ENCODE peak calls at places on chromosomes 6 and 20, in seven cellular contexts. One of them, this sample, is unnamed.
A peak's percentile ranks its signal among the peaks of the same experiment; 100 is the strongest.

GRCh38 chr20:44720994-44721784 is 6.0 kb downstream of the CCN5 start:
- DNase-seq in HCT116: peak; percentile 37
- DNase-seq in uterus: peak; percentile 64
- DNase-seq in heart right ventricle: no peak
- DNase-seq in HAP-1: no peak
- DNase-seq in CD4-positive, alpha-beta memory T cell: no peak
- DNase-seq in fibroblast of lung: peak; percentile 91
- DNase-seq in this sample: no peak

GRCh38 chr20:3857405-3857804 is 10.8 kb downstream of the MAVS start:
- DNase-seq in HCT116: no peak
- DNase-seq in uterus: no peak
- DNase-seq in heart right ventricle: no peak
- DNase-seq in HAP-1: no peak
- DNase-seq in CD4-positive, alpha-beta memory T cell: no peak
- DNase-seq in fibroblast of lung: no peak
- DNase-seq in this sample: no peak

GRCh38 chr6:1614767-1615650 is 5.3 kb downstream of the FOXC1 start:
- DNase-seq in HCT116: no peak
- DNase-seq in uterus: no peak
- DNase-seq in heart right ventricle: no peak
- DNase-seq in HAP-1: no peak
- DNase-seq in CD4-positive, alpha-beta memory T cell: peak; percentile 10
- DNase-seq in fibroblast of lung: no peak
- DNase-seq in this sample: peak; percentile 44

GRCh38 chr6:170073846-170074245 is 217.0 kb downstream of the DLL1 start:
- DNase-seq in HCT116: no peak
- DNase-seq in uterus: no peak
- DNase-seq in heart right ventricle: no peak
- DNase-seq in HAP-1: no peak
- DNase-seq in CD4-positive, alpha-beta memory T cell: no peak
- DNase-seq in fibroblast of lung: no peak
- DNase-seq in this sample: no peak

GRCh38 chr20:62587757-62588402 is 54.4 kb upstream of the SLCO4A1 start:
- DNase-seq in HCT116: no peak
- DNase-seq in uterus: no peak
- DNase-seq in heart right ventricle: no peak
- DNase-seq in HAP-1: no peak
- DNase-seq in CD4-positive, alpha-beta memory T cell: no peak
- DNase-seq in fibroblast of lung: peak; percentile 40
- DNase-seq in this sample: peak; percentile 50

GRCh38 chr6:107987805-107988204 is 29.8 kb upstream of the SEC63 start:
- DNase-seq in HCT116: no peak
- DNase-seq in uterus: no peak
- DNase-seq in heart right ventricle: no peak
- DNase-seq in HAP-1: no peak
- DNase-seq in CD4-positive, alpha-beta memory T cell: no peak
- DNase-seq in fibroblast of lung: no peak
- DNase-seq in this sample: no peak

GRCh38 chr6:108039681-108040080 is 34.9 kb downstream of the OSTM1 start:
- DNase-seq in HCT116: no peak
- DNase-seq in uterus: no peak
- DNase-seq in heart right ventricle: no peak
- DNase-seq in HAP-1: no peak
- DNase-seq in CD4-positive, alpha-beta memory T cell: no peak
- DNase-seq in fibroblast of lung: no peak
- DNase-seq in this sample: no peak

GRCh38 chr6:126064257-126064993 is 78.1 kb downstream of the TRMT11 start:
- DNase-seq in HCT116: no peak
- DNase-seq in uterus: no peak
- DNase-seq in heart right ventricle: no peak
- DNase-seq in HAP-1: no peak
- DNase-seq in CD4-positive, alpha-beta memory T cell: no peak
- DNase-seq in fibroblast of lung: peak; percentile 35
- DNase-seq in this sample: no peak

GRCh38 chr6:143766185-143766553 is 77.0 kb upstream of the LTV1 start:
- DNase-seq in HCT116: no peak
- DNase-seq in uterus: no peak
- DNase-seq in heart right ventricle: no peak
- DNase-seq in HAP-1: no peak
- DNase-seq in CD4-positive, alpha-beta memory T cell: no peak
- DNase-seq in fibroblast of lung: no peak
- DNase-seq in this sample: no peak

GRCh38 chr20:34768105-34768504 is 57.3 kb downstream of the NCOA6 start:
- DNase-seq in HCT116: no peak
- DNase-seq in uterus: no peak
- DNase-seq in heart right ventricle: no peak
- DNase-seq in HAP-1: no peak
- DNase-seq in CD4-positive, alpha-beta memory T cell: no peak
- DNase-seq in fibroblast of lung: peak; percentile 58
- DNase-seq in this sample: no peak

GRCh38 chr6:169931223-169931760 is 179.9 kb downstream of the ERMARD start:
- DNase-seq in HCT116: no peak
- DNase-seq in uterus: no peak
- DNase-seq in heart right ventricle: no peak
- DNase-seq in HAP-1: no peak
- DNase-seq in CD4-positive, alpha-beta memory T cell: no peak
- DNase-seq in fibroblast of lung: no peak
- DNase-seq in this sample: no peak

GRCh38 chr6:157814883-157815282 is 8.2 kb upstream of the SNX9 start:
- DNase-seq in HCT116: no peak
- DNase-seq in uterus: no peak
- DNase-seq in heart right ventricle: no peak
- DNase-seq in HAP-1: no peak
- DNase-seq in CD4-positive, alpha-beta memory T cell: peak; percentile 12
- DNase-seq in fibroblast of lung: no peak
- DNase-seq in this sample: no peak

GRCh38 chr6:8177721-8178120 is 75.4 kb upstream of the EEF1E1 start:
- DNase-seq in HCT116: no peak
- DNase-seq in uterus: no peak
- DNase-seq in heart right ventricle: no peak
- DNase-seq in HAP-1: no peak
- DNase-seq in CD4-positive, alpha-beta memory T cell: no peak
- DNase-seq in fibroblast of lung: peak; percentile 56
- DNase-seq in this sample: no peak

GRCh38 chr6:113317870-113318269 is 539.3 kb upstream of the MARCKS start:
- DNase-seq in HCT116: no peak
- DNase-seq in uterus: no peak
- DNase-seq in heart right ventricle: no peak
- DNase-seq in HAP-1: no peak
- DNase-seq in CD4-positive, alpha-beta memory T cell: no peak
- DNase-seq in fibroblast of lung: peak; percentile 6
- DNase-seq in this sample: no peak

GRCh38 chr20:33578510-33578909 is 83.6 kb upstream of the C20orf144 start:
- DNase-seq in HCT116: no peak
- DNase-seq in uterus: peak; percentile 29
- DNase-seq in heart right ventricle: peak; percentile 21
- DNase-seq in HAP-1: no peak
- DNase-seq in CD4-positive, alpha-beta memory T cell: no peak
- DNase-seq in fibroblast of lung: peak; percentile 39
- DNase-seq in this sample: peak; percentile 23

GRCh38 chr6:135423649-135424128 is 73.9 kb downstream of the AHI1 start:
- DNase-seq in HCT116: peak; percentile 22
- DNase-seq in uterus: no peak
- DNase-seq in heart right ventricle: peak; percentile 4
- DNase-seq in HAP-1: peak; percentile 50
- DNase-seq in CD4-positive, alpha-beta memory T cell: peak; percentile 24
- DNase-seq in fibroblast of lung: peak; percentile 36
- DNase-seq in this sample: peak; percentile 53

DNA sequence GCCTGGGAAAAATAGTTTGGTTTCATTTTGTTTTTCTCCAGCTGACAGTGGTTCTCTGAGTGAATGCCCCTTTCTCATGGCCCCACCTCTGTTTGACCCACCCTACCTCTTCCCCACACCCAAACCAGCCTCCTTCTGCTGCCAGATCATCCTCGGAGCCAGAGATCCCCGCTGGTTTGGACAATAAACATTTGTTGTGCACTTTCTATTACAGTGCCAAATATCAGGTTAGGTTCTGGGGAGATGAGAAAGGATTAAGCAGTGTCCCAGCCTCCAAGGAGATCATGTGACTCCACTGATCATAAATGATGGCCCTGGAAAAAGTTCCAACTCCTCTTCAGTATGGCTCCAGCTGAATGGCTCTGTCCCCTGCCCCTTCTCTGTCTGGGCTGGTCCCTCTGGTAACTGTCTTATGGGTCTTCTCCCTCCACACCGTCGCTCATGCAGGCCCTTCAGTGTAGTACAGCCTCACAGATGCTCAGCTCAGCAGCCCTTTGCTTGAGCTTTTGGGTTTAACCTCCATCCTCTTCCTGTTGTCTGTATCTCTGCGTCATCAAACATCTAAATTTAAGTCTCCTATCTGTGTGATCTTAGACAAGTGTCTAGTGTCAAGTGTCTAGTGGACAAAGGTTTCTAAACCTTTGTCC is 17.1 kb upstream of the SERPINB1 start:
- DNase-seq in HCT116: no peak
- DNase-seq in uterus: no peak
- DNase-seq in heart right ventricle: no peak
- DNase-seq in HAP-1: no peak
- DNase-seq in CD4-positive, alpha-beta memory T cell: peak; percentile 79
- DNase-seq in fibroblast of lung: no peak
- DNase-seq in this sample: no peak
- H3K4me1 ChIP-seq in HCT116: peaks cover 42% of the 10 kb centered on the region
- H3K4me1 ChIP-seq in uterus: no peaks in the 10 kb centered on the region
- H3K4me1 ChIP-seq in heart right ventricle: peaks cover 37% of the 10 kb centered on the region
- H3K4me1 ChIP-seq in HAP-1: peaks cover 24% of the 10 kb centered on the region
- H3K4me1 ChIP-seq in CD4-positive, alpha-beta memory T cell: peaks cover 89% of the 10 kb centered on the region
- H3K4me1 ChIP-seq in fibroblast of lung: peaks cover 12% of the 10 kb centered on the region
- H3K4me1 ChIP-seq in this sample: peaks cover 19% of the 10 kb centered on the region

DNA sequence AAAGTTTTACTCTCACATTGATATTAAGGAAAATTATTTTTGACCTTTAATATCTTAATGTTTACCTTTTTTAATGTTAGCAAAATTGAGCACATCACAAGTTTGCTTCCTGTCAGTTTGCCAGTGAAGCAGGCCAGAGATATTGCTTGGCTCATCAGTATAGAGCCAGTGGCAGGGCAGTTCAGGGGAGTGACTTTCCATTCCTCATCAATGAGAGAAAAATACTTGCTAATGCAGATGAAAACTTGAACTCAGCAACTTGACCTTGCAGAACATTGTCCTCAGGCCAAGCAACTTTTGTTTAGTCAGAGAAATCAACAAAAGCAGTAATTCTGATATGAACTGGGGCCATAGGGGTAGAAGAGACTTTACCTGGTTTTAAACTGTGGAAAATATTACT is 6.9 kb downstream of the TAB2 start:
- DNase-seq in HCT116: no peak
- DNase-seq in uterus: no peak
- DNase-seq in heart right ventricle: no peak
- DNase-seq in HAP-1: no peak
- DNase-seq in CD4-positive, alpha-beta memory T cell: no peak
- DNase-seq in fibroblast of lung: no peak
- DNase-seq in this sample: no peak
- H3K4me1 ChIP-seq in HCT116: peaks cover 9% of the 10 kb centered on the region
- H3K4me1 ChIP-seq in uterus: peaks cover 7% of the 10 kb centered on the region
- H3K4me1 ChIP-seq in heart right ventricle: peaks cover 63% of the 10 kb centered on the region
- H3K4me1 ChIP-seq in HAP-1: peaks cover 47% of the 10 kb centered on the region
- H3K4me1 ChIP-seq in CD4-positive, alpha-beta memory T cell: peaks cover 98% of the 10 kb centered on the region
- H3K4me1 ChIP-seq in fibroblast of lung: peaks cover 3% of the 10 kb centered on the region
- H3K4me1 ChIP-seq in this sample: peaks cover 39% of the 10 kb centered on the region

GRCh38 chr20:4893709-4894108 is 107.6 kb downstream of the SLC23A2 start:
- DNase-seq in HCT116: no peak
- DNase-seq in uterus: no peak
- DNase-seq in heart right ventricle: no peak
- DNase-seq in HAP-1: no peak
- DNase-seq in CD4-positive, alpha-beta memory T cell: no peak
- DNase-seq in fibroblast of lung: no peak
- DNase-seq in this sample: no peak
- H3K4me1 ChIP-seq in HCT116: peaks cover 8% of the 10 kb centered on the region
- H3K4me1 ChIP-seq in uterus: no peaks in the 10 kb centered on the region
- H3K4me1 ChIP-seq in heart right ventricle: no peaks in the 10 kb centered on the region
- H3K4me1 ChIP-seq in HAP-1: no peaks in the 10 kb centered on the region
- H3K4me1 ChIP-seq in CD4-positive, alpha-beta memory T cell: no peaks in the 10 kb centered on the region
- H3K4me1 ChIP-seq in fibroblast of lung: peaks cover 9% of the 10 kb centered on the region
- H3K4me1 ChIP-seq in this sample: peaks cover 10% of the 10 kb centered on the region

GRCh38 chr6:90194371-90194841 is 102.2 kb downstream of the BACH2 start:
- DNase-seq in HCT116: no peak
- DNase-seq in uterus: no peak
- DNase-seq in heart right ventricle: no peak
- DNase-seq in HAP-1: no peak
- DNase-seq in CD4-positive, alpha-beta memory T cell: no peak
- DNase-seq in fibroblast of lung: peak; percentile 95
- DNase-seq in this sample: no peak

GRCh38 chr6:90195094-90195793 is 101.4 kb downstream of the BACH2 start:
- DNase-seq in HCT116: no peak
- DNase-seq in uterus: no peak
- DNase-seq in heart right ventricle: no peak
- DNase-seq in HAP-1: no peak
- DNase-seq in CD4-positive, alpha-beta memory T cell: no peak
- DNase-seq in fibroblast of lung: no peak
- DNase-seq in this sample: no peak

GRCh38 chr6:90193359-90193758 is 103.3 kb downstream of the BACH2 start:
- DNase-seq in HCT116: no peak
- DNase-seq in uterus: no peak
- DNase-seq in heart right ventricle: no peak
- DNase-seq in HAP-1: no peak
- DNase-seq in CD4-positive, alpha-beta memory T cell: no peak
- DNase-seq in fibroblast of lung: no peak
- DNase-seq in this sample: no peak

GRCh38 chr6:90190752-90191393 is 105.8 kb downstream of the BACH2 start:
- DNase-seq in HCT116: no peak
- DNase-seq in uterus: no peak
- DNase-seq in heart right ventricle: no peak
- DNase-seq in HAP-1: no peak
- DNase-seq in CD4-positive, alpha-beta memory T cell: no peak
- DNase-seq in fibroblast of lung: no peak
- DNase-seq in this sample: no peak

DNA sequence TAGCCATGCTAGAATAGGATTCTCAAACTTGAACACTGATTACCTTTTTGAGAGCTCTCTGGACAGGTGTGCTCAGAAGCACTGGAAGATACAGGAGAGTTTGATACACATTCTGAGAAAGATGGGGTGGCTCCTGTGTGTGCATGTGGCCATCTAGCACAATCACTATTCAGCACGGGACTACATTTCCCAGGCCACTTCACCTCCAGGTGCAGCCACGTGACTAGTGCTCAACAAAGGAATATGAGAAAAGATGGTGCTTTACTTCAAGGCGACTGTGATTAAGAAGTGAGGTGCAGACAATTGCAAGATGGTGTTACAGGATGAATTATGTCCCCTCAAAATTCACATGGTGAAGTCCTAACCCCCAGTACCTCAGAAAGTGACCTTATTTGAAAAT is 103.8 kb downstream of the BACH2 start:
- DNase-seq in HCT116: no peak
- DNase-seq in uterus: no peak
- DNase-seq in heart right ventricle: no peak
- DNase-seq in HAP-1: no peak
- DNase-seq in CD4-positive, alpha-beta memory T cell: no peak
- DNase-seq in fibroblast of lung: no peak
- DNase-seq in this sample: no peak
- H3K4me1 ChIP-seq in HCT116: no peaks in the 10 kb centered on the region
- H3K4me1 ChIP-seq in uterus: peaks cover 7% of the 10 kb centered on the region
- H3K4me1 ChIP-seq in heart right ventricle: peaks cover 26% of the 10 kb centered on the region
- H3K4me1 ChIP-seq in HAP-1: no peaks in the 10 kb centered on the region
- H3K4me1 ChIP-seq in CD4-positive, alpha-beta memory T cell: peaks cover 21% of the 10 kb centered on the region
- H3K4me1 ChIP-seq in fibroblast of lung: peaks cover 14% of the 10 kb centered on the region
- H3K4me1 ChIP-seq in this sample: peaks cover 23% of the 10 kb centered on the region

GRCh38 chr20:17935761-17936160 is 32.8 kb downstream of the SNX5 start:
- DNase-seq in HCT116: no peak
- DNase-seq in uterus: no peak
- DNase-seq in heart right ventricle: no peak
- DNase-seq in HAP-1: no peak
- DNase-seq in CD4-positive, alpha-beta memory T cell: no peak
- DNase-seq in fibroblast of lung: no peak
- DNase-seq in this sample: no peak
- H3K4me1 ChIP-seq in HCT116: no peaks in the 10 kb centered on the region
- H3K4me1 ChIP-seq in uterus: peaks cover 3% of the 10 kb centered on the region
- H3K4me1 ChIP-seq in heart right ventricle: peaks cover 30% of the 10 kb centered on the region
- H3K4me1 ChIP-seq in HAP-1: no peaks in the 10 kb centered on the region
- H3K4me1 ChIP-seq in CD4-positive, alpha-beta memory T cell: peaks cover 13% of the 10 kb centered on the region
- H3K4me1 ChIP-seq in fibroblast of lung: peaks cover 19% of the 10 kb centered on the region
- H3K4me1 ChIP-seq in this sample: peaks cover 47% of the 10 kb centered on the region

GRCh38 chr6:111565316-111566221 is 40.1 kb downstream of the TRAF3IP2 start:
- DNase-seq in HCT116: no peak
- DNase-seq in uterus: peak; percentile 82
- DNase-seq in heart right ventricle: no peak
- DNase-seq in HAP-1: no peak
- DNase-seq in CD4-positive, alpha-beta memory T cell: peak; percentile 5
- DNase-seq in fibroblast of lung: no peak
- DNase-seq in this sample: peak; percentile 32
- H3K4me1 ChIP-seq in HCT116: no peaks in the 10 kb centered on the region
- H3K4me1 ChIP-seq in uterus: peaks cover 28% of the 10 kb centered on the region
- H3K4me1 ChIP-seq in heart right ventricle: peaks cover 59% of the 10 kb centered on the region
- H3K4me1 ChIP-seq in HAP-1: peaks cover 18% of the 10 kb centered on the region
- H3K4me1 ChIP-seq in CD4-positive, alpha-beta memory T cell: peaks cover 22% of the 10 kb centered on the region
- H3K4me1 ChIP-seq in fibroblast of lung: peaks cover 30% of the 10 kb centered on the region
- H3K4me1 ChIP-seq in this sample: peaks cover 21% of the 10 kb centered on the region